ENCODE peak calls at places on chromosomes 2 and 18, in five cellular contexts. S is GM23248, G is GM13977, D is OCI-LY7, A is pulmonary artery endothelial cell. C is an unnamed sample.

GRCh38 chr2:16553222-16553621 is 112.4 kb downstream of the CYRIA start:
- DNase-seq in S (peak), G (no peak), D (peak), A (peak), C (peak)

GRCh38 chr2:68387408-68388350 is 22.6 kb downstream of the PLEK start:
- DNase-seq in D (peak), S (no peak), A (no peak), G (peak), C (peak)

GRCh38 chr18:79529991-79530390 is 134.3 kb downstream of the NFATC1 start:
- DNase-seq in D (no peak), A (no peak), S (no peak), G (no peak), C (no peak)

GRCh38 chr2:24586955-24587354 is 95.9 kb downstream of the NCOA1 start:
- DNase-seq in A (no peak), G (peak), D (no peak), S (no peak), C (no peak)

GRCh38 chr2:137535897-137536296 is 428.4 kb upstream of the HNMT start:
- DNase-seq in G (no peak), A (no peak), D (no peak), S (no peak), C (no peak)

GRCh38 chr2:152558174-152559091 is 158.8 kb downstream of the PRPF40A start:
- DNase-seq in D (no peak), A (no peak), S (peak), G (no peak), C (peak)

GRCh38 chr18:1011342-1011741 is 106.7 kb downstream of the ADCYAP1 start:
- DNase-seq in G (no peak), D (no peak), A (no peak), S (no peak), C (no peak)

GRCh38 chr2:98126061-98126460 is 39.1 kb downstream of the VWA3B start:
- DNase-seq in G (no peak), D (no peak), A (no peak), S (peak), C (no peak)

GRCh38 chr2:84942166-84942565 is 28.8 kb upstream of the KCMF1 start:
- DNase-seq in G (no peak), A (no peak), D (no peak), S (no peak), C (no peak)

GRCh38 chr18:24011095-24011917 is 3.2 kb upstream of the TTC39C start:
- DNase-seq in A (no peak), S (no peak), D (peak), G (no peak), C (peak)

GRCh38 chr2:238387376-238387775 is 39.4 kb upstream of the ASB1 start:
- DNase-seq in D (no peak), S (no peak), G (no peak), A (no peak), C (peak)

GRCh38 chr2:8538531-8538930 is 143.3 kb upstream of the ID2 start:
- DNase-seq in D (no peak), G (no peak), S (no peak), A (no peak), C (no peak)

GRCh38 chr2:75614062-75614710 is 32.4 kb upstream of the MRPL19 start:
- DNase-seq in G (no peak), S (no peak), D (no peak), A (no peak), C (no peak)

GRCh38 chr18:3454365-3455089 is 4.6 kb downstream of the TGIF1 start:
- DNase-seq in A (no peak), S (peak), D (peak), G (peak), C (peak)

GRCh38 chr2:40516604-40517003 is 64.7 kb upstream of the SLC8A1 start:
- DNase-seq in D (no peak), S (no peak), A (no peak), G (no peak), C (no peak)

C was measured in MV-4-11.